ENCODE peak calls at places on chromosome 12, in six cellular contexts. B is transverse colon, X is BJ, R is GM12878, I is hepatocyte, N is mesendoderm. V is an unnamed sample.

GRCh38 chr12:3214508-3215365 is 137.6 kb downstream of the TSPAN9 start:
- DNase-seq in B (no peak), X (no peak), R (no peak), I (no peak), N (peak; percentile 85), V (no peak)

GRCh38 chr12:15627995-15628945 is 160.9 kb downstream of the EPS8 start:
- DNase-seq in B (no peak), X (no peak), R (no peak), I (peak; percentile 13), N (peak; percentile 37), V (no peak)

GRCh38 chr12:115828151-115828550 is 449.3 kb downstream of the MED13L start:
- DNase-seq in B (no peak), X (no peak), R (no peak), I (no peak), N (no peak), V (no peak)

GRCh38 chr12:104049278-104050257 is at the start of gene GLT8D2:
- DNase-seq in B (peak; percentile 25), X (peak; percentile 66), R (no peak), I (peak; percentile 81), N (peak; percentile 60), V (peak; percentile 41)

GRCh38 chr12:79012616-79013015 is 148.0 kb downstream of the SYT1 start:
- DNase-seq in B (no peak), X (no peak), R (no peak), I (no peak), N (no peak), V (no peak)

GRCh38 chr12:76883151-76883550 is 4.3 kb upstream of the CSRP2 start:
- DNase-seq in B (no peak), X (no peak), R (no peak), I (no peak), N (peak; percentile 50), V (no peak)

GRCh38 chr12:80264386-80264785 is 165.0 kb downstream of the OTOGL start:
- DNase-seq in B (no peak), X (no peak), R (no peak), I (no peak), N (no peak), V (no peak)

GRCh38 chr12:102978316-102978715 is 20.8 kb downstream of the ASCL1 start:
- DNase-seq in B (no peak), X (no peak), R (no peak), I (no peak), N (no peak), V (no peak)

GRCh38 chr12:89059721-89060120 is 292.6 kb downstream of the DUSP6 start:
- DNase-seq in B (no peak), X (no peak), R (no peak), I (no peak), N (no peak), V (no peak)

GRCh38 chr12:5124401-5124800 is 80.7 kb downstream of the KCNA5 start:
- DNase-seq in B (no peak), X (no peak), R (no peak), I (no peak), N (no peak), V (no peak)

GRCh38 chr12:76637807-76638206 is 78.2 kb upstream of the OSBPL8 start:
- DNase-seq in B (no peak), X (no peak), R (no peak), I (no peak), N (no peak), V (no peak)

GRCh38 chr12:28156362-28156761 is 33.9 kb upstream of the CCDC91 start:
- DNase-seq in B (no peak), X (no peak), R (no peak), I (no peak), N (no peak), V (no peak)

GRCh38 chr12:47799357-47799955 is 20.2 kb downstream of the HDAC7 start:
- DNase-seq in B (no peak), X (no peak), R (no peak), I (no peak), N (no peak), V (no peak)

GRCh38 chr12:25830456-25830855 is 128.0 kb upstream of the RASSF8 start:
- DNase-seq in B (no peak), X (peak; percentile 99), R (no peak), I (no peak), N (no peak), V (no peak)

GRCh38 chr12:66335746-66336145 is 33.5 kb downstream of the HELB start:
- DNase-seq in B (no peak), X (no peak), R (no peak), I (no peak), N (no peak), V (no peak)

GRCh38 chr12:45781080-45781479 is 51.6 kb downstream of the ARID2 start:
- DNase-seq in B (no peak), X (no peak), R (no peak), I (no peak), N (no peak), V (no peak)

GRCh38 chr12:6603095-6603567 is 4.0 kb downstream of the CHD4 start:
- DNase-seq in B (peak; percentile 19), X (no peak), R (no peak), I (no peak), N (peak; percentile 65), V (no peak)

GRCh38 chr12:84874125-84874824 is 38.3 kb downstream of the SLC6A15 start:
- DNase-seq in B (no peak), X (no peak), R (no peak), I (peak; percentile 75), N (peak; percentile 50), V (no peak)

GRCh38 chr12:11732023-11732422 is 82.5 kb downstream of the ETV6 start:
- DNase-seq in B (no peak), X (no peak), R (no peak), I (no peak), N (no peak), V (no peak)

GRCh38 chr12:41052441-41052840 is 135.7 kb upstream of the PDZRN4 start:
- DNase-seq in B (no peak), X (no peak), R (no peak), I (no peak), N (no peak), V (no peak)

GRCh38 chr12:41055875-41056577 is 132.1 kb upstream of the PDZRN4 start:
- DNase-seq in B (no peak), X (no peak), R (no peak), I (no peak), N (peak; percentile 23), V (no peak)

GRCh38 chr12:41053046-41053445 is 135.1 kb upstream of the PDZRN4 start:
- DNase-seq in B (no peak), X (no peak), R (no peak), I (no peak), N (no peak), V (no peak)

GRCh38 chr12:41049033-41049432 is 139.1 kb upstream of the PDZRN4 start:
- DNase-seq in B (no peak), X (no peak), R (no peak), I (no peak), N (no peak), V (no peak)

GRCh38 chr12:41051909-41052308 is 136.2 kb upstream of the PDZRN4 start:
- DNase-seq in B (no peak), X (no peak), R (no peak), I (no peak), N (no peak), V (no peak)
- H3K27me3 ChIP-seq in B (no peaks in the 10 kb centered on the region), X (no peaks in the 10 kb centered on the region), R (no peaks in the 10 kb centered on the region), I (no peaks in the 10 kb centered on the region), N (no peaks in the 10 kb centered on the region), V (no peaks in the 10 kb centered on the region)

GRCh38 chr12:56668197-56668457 is 20.0 kb downstream of the PTGES3 start:
- DNase-seq in B (no peak), X (no peak), R (no peak), I (no peak), N (no peak), V (no peak)

GRCh38 chr12:56671608-56672007 is 16.5 kb downstream of the PTGES3 start:
- DNase-seq in B (no peak), X (no peak), R (no peak), I (no peak), N (no peak), V (no peak)

DNA sequence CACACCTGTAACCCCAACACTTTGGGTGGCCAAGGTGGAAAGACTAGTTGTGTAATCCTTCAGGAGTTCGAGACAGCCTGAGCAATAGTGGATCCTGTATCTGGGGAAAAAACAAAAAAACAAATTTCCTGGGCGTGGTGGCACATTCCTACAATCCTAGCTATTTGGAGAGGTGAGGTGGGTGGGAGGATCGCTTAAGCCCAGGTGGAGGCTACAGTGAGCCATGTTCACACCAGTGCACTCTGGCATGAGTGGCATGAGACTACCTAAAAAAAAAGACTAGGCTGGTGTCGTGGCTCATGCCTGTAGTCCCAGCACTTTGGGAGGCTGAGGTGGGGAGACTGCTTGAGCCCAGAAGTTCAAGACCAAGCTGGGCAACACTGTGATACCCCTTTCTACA is 17.2 kb downstream of the PTGES3 start:
- DNase-seq in B (no peak), X (no peak), R (no peak), I (no peak), N (no peak), V (no peak)
- H3K36me3 ChIP-seq in B (no peaks in the 10 kb centered on the region), X (peaks cover 12% of the 10 kb centered on the region), R (peaks cover 46% of the 10 kb centered on the region), I (peaks cover 3% of the 10 kb centered on the region), N (peaks cover 6% of the 10 kb centered on the region), V (peaks cover 80% of the 10 kb centered on the region)

GRCh38 chr12:57864382-57864781 is 17.9 kb upstream of the CTDSP2 start:
- DNase-seq in B (no peak), X (no peak), R (no peak), I (no peak), N (peak; percentile 70), V (no peak)
- H3K4me3 ChIP-seq in B (no peak overlapping the region), X (no peak overlapping the region), R (peak overlapping the region; percentile 70), I (no peak overlapping the region), N (no peak overlapping the region), V (no peak overlapping the region)

GRCh38 chr12:54215990-54216579 is 27.3 kb upstream of the SMUG1 start:
- DNase-seq in B (peak; percentile 21), X (no peak), R (no peak), I (peak; percentile 39), N (peak; percentile 31), V (no peak)

GRCh38 chr12:54217309-54217661 is 28.5 kb upstream of the SMUG1 start:
- DNase-seq in B (no peak), X (no peak), R (no peak), I (no peak), N (no peak), V (no peak)

GRCh38 chr12:54217774-54218221 is 29.0 kb upstream of the SMUG1 start:
- DNase-seq in B (peak; percentile 55), X (no peak), R (no peak), I (peak; percentile 50), N (peak; percentile 83), V (no peak)

GRCh38 chr12:54214553-54215374 is 26.0 kb upstream of the SMUG1 start:
- DNase-seq in B (peak; percentile 90), X (peak; percentile 29), R (peak; percentile 59), I (peak; percentile 95), N (peak; percentile 96), V (peak; percentile 96)

DNA sequence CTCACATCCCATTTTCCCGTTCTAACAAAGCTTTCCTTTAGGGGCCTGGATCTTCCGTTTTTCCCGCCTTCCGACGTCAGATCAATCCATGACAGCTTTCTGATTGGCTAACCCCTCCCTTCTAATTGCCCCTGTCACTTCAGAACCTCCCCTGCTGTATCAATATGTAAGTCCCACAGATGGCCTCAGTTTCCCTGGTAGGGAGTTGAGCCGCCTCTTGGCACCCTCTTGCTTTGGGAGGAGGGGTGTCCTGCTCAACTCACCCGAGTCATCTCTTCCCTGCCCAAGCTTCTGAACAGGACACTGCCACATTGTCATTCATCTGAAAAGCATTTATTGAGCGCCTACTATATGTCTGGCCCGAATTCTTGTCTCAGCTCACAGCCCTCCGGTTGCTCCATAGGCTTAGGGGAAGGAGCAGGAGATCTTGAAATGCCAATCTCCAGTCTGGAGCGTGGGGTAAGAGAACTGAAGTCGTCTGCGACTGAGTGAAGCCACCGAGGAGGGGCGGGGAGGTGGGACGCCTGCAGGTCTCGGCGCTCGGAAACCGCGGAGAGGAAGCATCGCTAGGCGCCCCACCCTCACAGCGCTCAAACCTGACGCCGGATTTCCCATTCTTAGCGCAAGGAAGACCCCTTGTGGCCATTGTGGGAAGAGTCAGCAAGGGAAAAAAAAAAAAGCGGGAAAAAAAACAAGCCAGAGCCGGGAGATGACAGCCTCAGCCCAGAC is 28.0 kb upstream of the SMUG1 start:
- DNase-seq in B (peak; percentile 78), X (no peak), R (no peak), I (peak; percentile 90), N (peak; percentile 97), V (peak; percentile 83)
- H3K27me3 ChIP-seq in B (peaks cover 80% of the 10 kb centered on the region), X (peaks cover 3% of the 10 kb centered on the region), R (no peaks in the 10 kb centered on the region), I (peaks cover 38% of the 10 kb centered on the region), N (peaks cover 3% of the 10 kb centered on the region), V (no peaks in the 10 kb centered on the region)